ENCODE peak calls at places on chromosomes 6 and 20, in four cellular contexts. V is IMR-90, O is mesenchymal stem cell, D is fibroblast of lung. H is an unnamed sample. For H3K4me1, the result is how much of the 10 kb centered on the place peaks cover.

GRCh38 chr6:31087494-31088089 is 24.8 kb downstream of the C6orf15 start:
- DNase-seq in V (peak), O (peak), D (peak), H (peak)

GRCh38 chr20:31923388-31924271 is 28.2 kb downstream of the PDRG1 start:
- DNase-seq in V (no peak), O (no peak), D (no peak), H (no peak)

GRCh38 chr6:17281100-17281496 is at the start of gene RBM24:
- DNase-seq in V (peak), O (peak), D (peak), H (no peak)

GRCh38 chr6:133635447-133635846 is 253.5 kb upstream of the TCF21 start:
- DNase-seq in V (no peak), O (no peak), D (no peak), H (no peak)

GRCh38 chr20:20009784-20010253 is 7.3 kb upstream of the NAA20 start:
- DNase-seq in V (no peak), O (peak), D (no peak), H (no peak)

GRCh38 chr20:49747707-49748524 is 34.2 kb upstream of the B4GALT5 start:
- DNase-seq in V (peak), O (peak), D (peak), H (no peak)

GRCh38 chr6:166466178-166467122 is 83.7 kb upstream of the MPC1 start:
- DNase-seq in V (peak), O (peak), D (peak), H (no peak)

GRCh38 chr6:97621111-97621510 is 338.1 kb upstream of the MMS22L start:
- DNase-seq in V (no peak), O (no peak), D (no peak), H (no peak)

GRCh38 chr6:39348740-39349139 is 26.2 kb upstream of the KCNK16 start:
- DNase-seq in V (no peak), O (no peak), D (no peak), H (no peak)

GRCh38 chr6:26216886-26217713 is 129.9 kb downstream of the HFE start:
- DNase-seq in V (peak), O (peak), D (peak), H (peak)

GRCh38 chr6:158481612-158482473 is 78.0 kb upstream of the TMEM181 start:
- DNase-seq in V (peak), O (peak), D (peak), H (no peak)

GRCh38 chr6:18515767-18516166 is 128.6 kb downstream of the RNF144B start:
- DNase-seq in V (no peak), O (no peak), D (peak), H (no peak)

GRCh38 chr20:45963059-45964011 is 8.7 kb downstream of the ZNF335 start:
- DNase-seq in V (peak), O (peak), D (peak), H (peak)

GRCh38 chr6:30914076-30914853 is at the start of gene VARS2:
- DNase-seq in V (peak), O (peak), D (peak), H (peak)

GRCh38 chr20:37356387-37356786 is 10.4 kb downstream of the SRC start:
- DNase-seq in V (no peak), O (no peak), D (peak), H (no peak)

GRCh38 chr6:75770844-75771243 is 21.8 kb downstream of the MYO6 start:
- DNase-seq in V (no peak), O (no peak), D (no peak), H (no peak)

GRCh38 chr6:19424853-19425252 is 412.3 kb upstream of the ID4 start:
- DNase-seq in V (no peak), O (no peak), D (no peak), H (no peak)

GRCh38 chr6:155530219-155530834 is 74.7 kb upstream of the NOX3 start:
- DNase-seq in V (peak), O (peak), D (peak), H (peak)

GRCh38 chr6:89888871-89889270 is 5.4 kb upstream of the GJA10 start:
- DNase-seq in V (no peak), O (peak), D (no peak), H (no peak)

GRCh38 chr6:38161754-38162492 is 342.4 kb downstream of the ZFAND3 start:
- DNase-seq in V (no peak), O (no peak), D (no peak), H (no peak)

GRCh38 chr20:56178219-56178618 is 70.3 kb upstream of the MC3R start:
- DNase-seq in V (no peak), O (no peak), D (no peak), H (no peak)

GRCh38 chr6:170258395-170258794 is 32.5 kb downstream of the DLL1 start:
- DNase-seq in V (no peak), O (no peak), D (no peak), H (no peak)

GRCh38 chr6:170254315-170255213 is 36.3 kb downstream of the DLL1 start:
- DNase-seq in V (no peak), O (no peak), D (no peak), H (no peak)

GRCh38 chr6:170257376-170257775 is 33.5 kb downstream of the DLL1 start:
- DNase-seq in V (no peak), O (no peak), D (no peak), H (no peak)

GRCh38 chr6:170255426-170256125 is 35.3 kb downstream of the DLL1 start:
- DNase-seq in V (no peak), O (no peak), D (no peak), H (no peak)

DNA sequence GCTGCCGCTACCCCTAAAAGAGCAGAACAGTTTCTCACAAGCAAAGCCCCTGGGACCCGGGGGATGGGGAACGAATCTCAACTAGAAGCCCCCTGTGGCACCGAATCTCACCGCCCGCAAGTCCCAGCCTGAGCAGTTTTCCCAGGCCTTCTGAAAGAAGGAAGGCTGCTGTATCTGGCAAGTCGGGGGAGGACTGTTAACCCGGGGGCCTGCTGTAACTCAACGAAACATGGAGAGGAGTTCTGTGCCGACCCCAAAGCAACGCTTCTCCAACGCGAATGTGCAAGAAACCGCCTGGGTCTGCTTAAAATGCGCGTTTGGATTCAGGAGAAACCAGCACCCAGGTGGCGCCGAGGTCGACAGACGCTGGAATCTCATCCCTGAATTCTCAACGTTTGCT is 34.2 kb downstream of the DLL1 start:
- DNase-seq in V (no peak), O (no peak), D (no peak), H (no peak)
- H2AFZ ChIP-seq in V (no peak), O (no peak), D (no peak), H (no peak)

GRCh38 chr20:3751284-3751663 is 16.3 kb downstream of the ADISSP start:
- DNase-seq in V (no peak), O (no peak), D (no peak), H (no peak)

GRCh38 chr20:3751664-3752385 is 15.7 kb downstream of the ADISSP start:
- DNase-seq in V (no peak), O (peak), D (peak), H (no peak)

GRCh38 chr20:3748073-3748472 is 15.6 kb downstream of the HSPA12B start:
- DNase-seq in V (no peak), O (no peak), D (no peak), H (no peak)

GRCh38 chr20:3749087-3749688 is 16.7 kb downstream of the HSPA12B start:
- DNase-seq in V (no peak), O (no peak), D (no peak), H (no peak)

GRCh38 chr20:3749689-3750639 is 17.5 kb downstream of the HSPA12B start:
- DNase-seq in V (no peak), O (peak), D (peak), H (peak)
- H3K9ac ChIP-seq in V (no peak), O (no peak), D (no peak), H (no peak)

GRCh38 chr20:42472198-42472597 is 717.5 kb downstream of the PTPRT start:
- DNase-seq in V (no peak), O (no peak), D (no peak), H (no peak)
- H3K4me1 ChIP-seq in V (under half), O (under half), D (under half), H (under half)

GRCh38 chr6:3506195-3506594 is 49.3 kb upstream of the SLC22A23 start:
- DNase-seq in V (no peak), O (no peak), D (no peak), H (no peak)

GRCh38 chr6:3506751-3507388 is 50.0 kb upstream of the SLC22A23 start:
- DNase-seq in V (peak), O (peak), D (no peak), H (no peak)

GRCh38 chr6:3501826-3502505 is 45.1 kb upstream of the SLC22A23 start:
- DNase-seq in V (no peak), O (no peak), D (peak), H (no peak)

GRCh38 chr6:3504354-3504753 is 47.5 kb upstream of the SLC22A23 start:
- DNase-seq in V (no peak), O (no peak), D (no peak), H (no peak)

DNA sequence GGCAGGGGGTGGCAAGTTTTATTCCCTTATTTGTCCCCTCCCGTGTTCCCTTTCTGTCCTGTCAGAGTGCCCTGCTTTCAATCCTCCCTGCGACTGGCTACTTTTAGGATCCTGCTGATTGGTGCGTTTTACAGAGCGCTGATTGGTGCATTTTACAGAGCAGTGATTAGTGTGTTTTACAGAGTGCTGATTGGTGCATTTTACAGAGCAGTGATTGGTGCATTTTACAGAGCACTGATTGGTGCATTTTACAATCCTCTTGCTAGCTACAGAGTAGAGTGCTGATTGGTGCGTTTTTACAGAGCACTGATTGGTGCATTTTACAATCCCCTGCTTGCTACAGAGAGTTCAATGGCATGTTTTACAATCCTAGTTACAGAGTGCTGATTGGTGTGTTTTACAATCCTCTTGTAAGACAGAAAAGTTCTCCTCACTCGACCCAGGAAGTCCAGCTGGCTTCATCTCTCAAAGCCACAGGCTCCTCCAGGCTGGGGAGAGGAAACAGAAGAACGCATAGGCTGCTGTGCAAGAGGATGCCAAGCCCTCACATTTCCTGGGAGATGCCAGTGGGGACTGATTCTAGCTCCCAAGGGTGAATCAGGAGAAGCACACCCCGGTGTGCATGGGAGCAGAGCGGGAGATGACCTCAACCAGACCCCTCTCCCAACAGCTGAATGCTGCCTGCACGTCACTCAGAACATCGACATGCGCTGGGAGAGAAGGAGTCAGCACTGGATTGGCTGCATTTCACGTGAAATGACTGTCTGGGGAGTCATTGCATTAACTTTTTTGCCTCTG is 48.3 kb upstream of the SLC22A23 start:
- DNase-seq in V (no peak), O (no peak), D (peak), H (no peak)
- H2AFZ ChIP-seq in V (no peak), O (no peak), D (no peak), H (no peak)

GRCh38 chr6:42194056-42194455 is 700 bp downstream of the GUCA1B start:
- DNase-seq in V (no peak), O (no peak), D (no peak), H (no peak)

GRCh38 chr6:42195415-42195814 is 659 bp upstream of the GUCA1B start:
- DNase-seq in V (no peak), O (no peak), D (no peak), H (no peak)

GRCh38 chr6:42190784-42191183 is 4.0 kb downstream of the GUCA1B start:
- DNase-seq in V (peak), O (peak), D (peak), H (no peak)

GRCh38 chr6:42197574-42198362 is 3.0 kb upstream of the GUCA1B start:
- DNase-seq in V (peak), O (peak), D (peak), H (no peak)

GRCh38 chr6:42193491-42193894 is 1.3 kb downstream of the GUCA1B start:
- DNase-seq in V (no peak), O (peak), D (peak), H (no peak)
- H3K9ac ChIP-seq in V (no peak), O (peak), D (no peak), H (no peak)

GRCh38 chr20:4830212-4830607 is 108.5 kb downstream of the PRND start:
- DNase-seq in V (no peak), O (no peak), D (no peak), H (no peak)
- H3K4me1 ChIP-seq in V (under half), O (under half), D (under half), H (under half)

H was measured in Karpas-422.